ENCODE peak calls at places on chromosomes 16 and 17, in six cellular contexts. One of them, this sample, is unnamed.

GRCh38 chr17:41965694-41966375 is 760 bp upstream of the CNP start:
- DNase-seq in IMR-90: peak; percentile 38
- DNase-seq in transverse colon: peak; percentile 88
- DNase-seq in heart left ventricle: no peak
- DNase-seq in cardiac muscle cell: peak; percentile 43
- DNase-seq in esophagus squamous epithelium: no peak
- DNase-seq in this sample: no peak

GRCh38 chr17:3916013-3916696 is at the start of gene P2RX1:
- DNase-seq in IMR-90: no peak
- DNase-seq in transverse colon: peak; percentile 79
- DNase-seq in heart left ventricle: no peak
- DNase-seq in cardiac muscle cell: peak; percentile 84
- DNase-seq in esophagus squamous epithelium: no peak
- DNase-seq in this sample: no peak

GRCh38 chr17:71438631-71439146 is 682.1 kb upstream of the SOX9 start:
- DNase-seq in IMR-90: peak; percentile 98
- DNase-seq in transverse colon: no peak
- DNase-seq in heart left ventricle: no peak
- DNase-seq in cardiac muscle cell: peak; percentile 80
- DNase-seq in esophagus squamous epithelium: no peak
- DNase-seq in this sample: no peak

GRCh38 chr17:35768796-35769195 is 8.1 kb downstream of the C17orf50 start:
- DNase-seq in IMR-90: no peak
- DNase-seq in transverse colon: no peak
- DNase-seq in heart left ventricle: no peak
- DNase-seq in cardiac muscle cell: no peak
- DNase-seq in esophagus squamous epithelium: no peak
- DNase-seq in this sample: no peak

GRCh38 chr17:80063815-80064585 is 27.6 kb downstream of the CCDC40 start:
- DNase-seq in IMR-90: peak; percentile 80
- DNase-seq in transverse colon: peak; percentile 56
- DNase-seq in heart left ventricle: peak; percentile 56
- DNase-seq in cardiac muscle cell: peak; percentile 76
- DNase-seq in esophagus squamous epithelium: no peak
- DNase-seq in this sample: no peak

GRCh38 chr16:50311891-50312501 is 45.6 kb downstream of the ADCY7 start:
- DNase-seq in IMR-90: no peak
- DNase-seq in transverse colon: no peak
- DNase-seq in heart left ventricle: no peak
- DNase-seq in cardiac muscle cell: no peak
- DNase-seq in esophagus squamous epithelium: no peak
- DNase-seq in this sample: no peak

GRCh38 chr16:75861981-75862380 is 135.7 kb upstream of the CPHXL start:
- DNase-seq in IMR-90: no peak
- DNase-seq in transverse colon: no peak
- DNase-seq in heart left ventricle: no peak
- DNase-seq in cardiac muscle cell: no peak
- DNase-seq in esophagus squamous epithelium: no peak
- DNase-seq in this sample: no peak

GRCh38 chr16:47057631-47057996 is 84.1 kb upstream of the DNAJA2 start:
- DNase-seq in IMR-90: no peak
- DNase-seq in transverse colon: no peak
- DNase-seq in heart left ventricle: no peak
- DNase-seq in cardiac muscle cell: peak; percentile 22
- DNase-seq in esophagus squamous epithelium: no peak
- DNase-seq in this sample: no peak

GRCh38 chr17:53353919-53354351 is 468.8 kb upstream of the KIF2B start:
- DNase-seq in IMR-90: no peak
- DNase-seq in transverse colon: peak; percentile 22
- DNase-seq in heart left ventricle: no peak
- DNase-seq in cardiac muscle cell: peak; percentile 6
- DNase-seq in esophagus squamous epithelium: no peak
- DNase-seq in this sample: no peak

GRCh38 chr17:66351053-66351452 is 48.6 kb downstream of the PRKCA start:
- DNase-seq in IMR-90: no peak
- DNase-seq in transverse colon: peak; percentile 83
- DNase-seq in heart left ventricle: peak; percentile 27
- DNase-seq in cardiac muscle cell: no peak
- DNase-seq in esophagus squamous epithelium: no peak
- DNase-seq in this sample: no peak

GRCh38 chr16:11060364-11060763 is 116.0 kb downstream of the CLEC16A start:
- DNase-seq in IMR-90: no peak
- DNase-seq in transverse colon: no peak
- DNase-seq in heart left ventricle: no peak
- DNase-seq in cardiac muscle cell: no peak
- DNase-seq in esophagus squamous epithelium: no peak
- DNase-seq in this sample: no peak

GRCh38 chr17:77296769-77297409 is 156.1 kb downstream of the SEC14L1 start:
- DNase-seq in IMR-90: no peak
- DNase-seq in transverse colon: no peak
- DNase-seq in heart left ventricle: no peak
- DNase-seq in cardiac muscle cell: no peak
- DNase-seq in esophagus squamous epithelium: no peak
- DNase-seq in this sample: no peak

GRCh38 chr17:12691173-12691572 is 25.5 kb downstream of the MYOCD start:
- DNase-seq in IMR-90: peak; percentile 53
- DNase-seq in transverse colon: no peak
- DNase-seq in heart left ventricle: no peak
- DNase-seq in cardiac muscle cell: peak; percentile 7
- DNase-seq in esophagus squamous epithelium: no peak
- DNase-seq in this sample: no peak

GRCh38 chr17:35898283-35899070 is 18.3 kb upstream of the CCL5 start:
- DNase-seq in IMR-90: no peak
- DNase-seq in transverse colon: peak; percentile 40
- DNase-seq in heart left ventricle: peak; percentile 53
- DNase-seq in cardiac muscle cell: peak; percentile 45
- DNase-seq in esophagus squamous epithelium: no peak
- DNase-seq in this sample: no peak

GRCh38 chr17:77501751-77502625 is 361.2 kb downstream of the SEC14L1 start:
- DNase-seq in IMR-90: no peak
- DNase-seq in transverse colon: peak; percentile 5
- DNase-seq in heart left ventricle: peak; percentile 25
- DNase-seq in cardiac muscle cell: no peak
- DNase-seq in esophagus squamous epithelium: no peak
- DNase-seq in this sample: no peak

GRCh38 chr16:20944861-20945390 is 44.4 kb downstream of the LYRM1 start:
- DNase-seq in IMR-90: peak; percentile 16
- DNase-seq in transverse colon: no peak
- DNase-seq in heart left ventricle: no peak
- DNase-seq in cardiac muscle cell: peak; percentile 52
- DNase-seq in esophagus squamous epithelium: no peak
- DNase-seq in this sample: no peak

GRCh38 chr17:81727324-81728031 is 15.4 kb downstream of the SLC25A10 start:
- DNase-seq in IMR-90: no peak
- DNase-seq in transverse colon: peak; percentile 78
- DNase-seq in heart left ventricle: no peak
- DNase-seq in cardiac muscle cell: no peak
- DNase-seq in esophagus squamous epithelium: no peak
- DNase-seq in this sample: no peak

GRCh38 chr17:77433385-77434135 is 292.8 kb downstream of the SEC14L1 start:
- DNase-seq in IMR-90: peak; percentile 82
- DNase-seq in transverse colon: no peak
- DNase-seq in heart left ventricle: peak; percentile 77
- DNase-seq in cardiac muscle cell: peak; percentile 79
- DNase-seq in esophagus squamous epithelium: no peak
- DNase-seq in this sample: no peak

GRCh38 chr17:34383225-34383615 is 20.2 kb upstream of the CCL1 start:
- DNase-seq in IMR-90: no peak
- DNase-seq in transverse colon: no peak
- DNase-seq in heart left ventricle: no peak
- DNase-seq in cardiac muscle cell: no peak
- DNase-seq in esophagus squamous epithelium: no peak
- DNase-seq in this sample: no peak

GRCh38 chr17:76000016-76000754 is 470 bp upstream of the CDK3 start:
- DNase-seq in IMR-90: peak; percentile 16
- DNase-seq in transverse colon: peak; percentile 81
- DNase-seq in heart left ventricle: peak; percentile 30
- DNase-seq in cardiac muscle cell: peak; percentile 43
- DNase-seq in esophagus squamous epithelium: no peak
- DNase-seq in this sample: peak; percentile 46

GRCh38 chr17:63433746-63434591 is 12.1 kb downstream of the CYB561 start:
- DNase-seq in IMR-90: peak; percentile 92
- DNase-seq in transverse colon: peak; percentile 49
- DNase-seq in heart left ventricle: peak; percentile 89
- DNase-seq in cardiac muscle cell: peak; percentile 96
- DNase-seq in esophagus squamous epithelium: no peak
- DNase-seq in this sample: no peak

GRCh38 chr17:42288985-42289862 is 926 bp downstream of the STAT5A start:
- DNase-seq in IMR-90: no peak
- DNase-seq in transverse colon: peak; percentile 68
- DNase-seq in heart left ventricle: no peak
- DNase-seq in cardiac muscle cell: no peak
- DNase-seq in esophagus squamous epithelium: no peak
- DNase-seq in this sample: no peak

GRCh38 chr17:4902540-4902939 is 358 bp downstream of the CHRNE start:
- DNase-seq in IMR-90: no peak
- DNase-seq in transverse colon: no peak
- DNase-seq in heart left ventricle: no peak
- DNase-seq in cardiac muscle cell: no peak
- DNase-seq in esophagus squamous epithelium: no peak
- DNase-seq in this sample: no peak

GRCh38 chr17:58305626-58306025 is 23.0 kb downstream of the TSPOAP1 start:
- DNase-seq in IMR-90: no peak
- DNase-seq in transverse colon: no peak
- DNase-seq in heart left ventricle: no peak
- DNase-seq in cardiac muscle cell: no peak
- DNase-seq in esophagus squamous epithelium: no peak
- DNase-seq in this sample: no peak

GRCh38 chr17:2022647-2023046 is 2.5 kb downstream of the RTN4RL1 start:
- DNase-seq in IMR-90: no peak
- DNase-seq in transverse colon: no peak
- DNase-seq in heart left ventricle: no peak
- DNase-seq in cardiac muscle cell: no peak
- DNase-seq in esophagus squamous epithelium: no peak
- DNase-seq in this sample: no peak

GRCh38 chr16:74731853-74732477 is 31.3 kb upstream of the MLKL start:
- DNase-seq in IMR-90: no peak
- DNase-seq in transverse colon: no peak
- DNase-seq in heart left ventricle: no peak
- DNase-seq in cardiac muscle cell: no peak
- DNase-seq in esophagus squamous epithelium: no peak
- DNase-seq in this sample: no peak

GRCh38 chr16:73173396-73173795 is 125.5 kb upstream of the ZFHX3 start:
- DNase-seq in IMR-90: no peak
- DNase-seq in transverse colon: no peak
- DNase-seq in heart left ventricle: peak; percentile 39
- DNase-seq in cardiac muscle cell: no peak
- DNase-seq in esophagus squamous epithelium: no peak
- DNase-seq in this sample: no peak
- H3K4me3 ChIP-seq in IMR-90: no peak overlapping the region
- H3K4me3 ChIP-seq in transverse colon: no peak overlapping the region
- H3K4me3 ChIP-seq in heart left ventricle: peak overlapping the region; percentile 19
- H3K4me3 ChIP-seq in cardiac muscle cell: no peak overlapping the region
- H3K4me3 ChIP-seq in esophagus squamous epithelium: no peak overlapping the region
- H3K4me3 ChIP-seq in this sample: no peak overlapping the region

GRCh38 chr17:39697961-39698360 is 1.9 kb upstream of the ERBB2 start:
- DNase-seq in IMR-90: no peak
- DNase-seq in transverse colon: no peak
- DNase-seq in heart left ventricle: no peak
- DNase-seq in cardiac muscle cell: no peak
- DNase-seq in esophagus squamous epithelium: no peak
- DNase-seq in this sample: no peak

GRCh38 chr17:39701784-39702422 is 2.0 kb downstream of the ERBB2 start:
- DNase-seq in IMR-90: no peak
- DNase-seq in transverse colon: no peak
- DNase-seq in heart left ventricle: no peak
- DNase-seq in cardiac muscle cell: no peak
- DNase-seq in esophagus squamous epithelium: no peak
- DNase-seq in this sample: no peak

GRCh38 chr17:39700148-39700987 is 504 bp downstream of the ERBB2 start:
- DNase-seq in IMR-90: peak; percentile 7
- DNase-seq in transverse colon: no peak
- DNase-seq in heart left ventricle: no peak
- DNase-seq in cardiac muscle cell: peak; percentile 32
- DNase-seq in esophagus squamous epithelium: no peak
- DNase-seq in this sample: no peak

GRCh38 chr17:39701012-39701783 is 1.3 kb downstream of the ERBB2 start:
- DNase-seq in IMR-90: no peak
- DNase-seq in transverse colon: peak; percentile 88
- DNase-seq in heart left ventricle: no peak
- DNase-seq in cardiac muscle cell: no peak
- DNase-seq in esophagus squamous epithelium: no peak
- DNase-seq in this sample: no peak

DNA sequence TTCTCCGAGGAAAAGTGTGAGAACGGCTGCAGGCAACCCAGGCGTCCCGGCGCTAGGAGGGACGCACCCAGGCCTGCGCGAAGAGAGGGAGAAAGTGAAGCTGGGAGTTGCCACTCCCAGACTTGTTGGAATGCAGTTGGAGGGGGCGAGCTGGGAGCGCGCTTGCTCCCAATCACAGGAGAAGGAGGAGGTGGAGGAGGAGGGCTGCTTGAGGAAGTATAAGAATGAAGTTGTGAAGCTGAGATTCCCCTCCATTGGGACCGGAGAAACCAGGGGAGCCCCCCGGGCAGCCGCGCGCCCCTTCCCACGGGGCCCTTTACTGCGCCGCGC is at the start of gene ERBB2:
- DNase-seq in IMR-90: peak; percentile 73
- DNase-seq in transverse colon: peak; percentile 88
- DNase-seq in heart left ventricle: peak; percentile 78
- DNase-seq in cardiac muscle cell: peak; percentile 82
- DNase-seq in esophagus squamous epithelium: no peak
- DNase-seq in this sample: peak; percentile 65
- H3K4me3 ChIP-seq in IMR-90: peak within 1 kb of the TSS; percentile 90
- H3K4me3 ChIP-seq in transverse colon: peak within 1 kb of the TSS; percentile 67
- H3K4me3 ChIP-seq in heart left ventricle: peak within 1 kb of the TSS; percentile 91
- H3K4me3 ChIP-seq in cardiac muscle cell: peak within 1 kb of the TSS; percentile 66
- H3K4me3 ChIP-seq in esophagus squamous epithelium: peak within 1 kb of the TSS; percentile 86
- H3K4me3 ChIP-seq in this sample: peak within 1 kb of the TSS; percentile 69

GRCh38 chr17:78722101-78722761 is 59.8 kb downstream of the CYTH1 start:
- DNase-seq in IMR-90: no peak
- DNase-seq in transverse colon: peak; percentile 63
- DNase-seq in heart left ventricle: no peak
- DNase-seq in cardiac muscle cell: no peak
- DNase-seq in esophagus squamous epithelium: no peak
- DNase-seq in this sample: no peak
- H3K4me3 ChIP-seq in IMR-90: no peak overlapping the region
- H3K4me3 ChIP-seq in transverse colon: no peak overlapping the region
- H3K4me3 ChIP-seq in heart left ventricle: peak overlapping the region; percentile 43
- H3K4me3 ChIP-seq in cardiac muscle cell: peak overlapping the region; percentile 33
- H3K4me3 ChIP-seq in esophagus squamous epithelium: no peak overlapping the region
- H3K4me3 ChIP-seq in this sample: no peak overlapping the region

GRCh38 chr16:12802048-12802447 is 1.6 kb downstream of the CPPED1 start:
- DNase-seq in IMR-90: no peak
- DNase-seq in transverse colon: no peak
- DNase-seq in heart left ventricle: no peak
- DNase-seq in cardiac muscle cell: no peak
- DNase-seq in esophagus squamous epithelium: no peak
- DNase-seq in this sample: no peak

GRCh38 chr16:12804395-12804794 is 708 bp upstream of the CPPED1 start:
- DNase-seq in IMR-90: no peak
- DNase-seq in transverse colon: no peak
- DNase-seq in heart left ventricle: no peak
- DNase-seq in cardiac muscle cell: no peak
- DNase-seq in esophagus squamous epithelium: no peak
- DNase-seq in this sample: no peak

GRCh38 chr16:12803203-12804093 is at the start of gene CPPED1:
- DNase-seq in IMR-90: peak; percentile 80
- DNase-seq in transverse colon: peak; percentile 94
- DNase-seq in heart left ventricle: peak; percentile 97
- DNase-seq in cardiac muscle cell: peak; percentile 95
- DNase-seq in esophagus squamous epithelium: peak; percentile 82
- DNase-seq in this sample: peak; percentile 85

GRCh38 chr16:12802661-12803060 is 1.0 kb downstream of the CPPED1 start:
- DNase-seq in IMR-90: no peak
- DNase-seq in transverse colon: no peak
- DNase-seq in heart left ventricle: no peak
- DNase-seq in cardiac muscle cell: no peak
- DNase-seq in esophagus squamous epithelium: no peak
- DNase-seq in this sample: no peak

GRCh38 chr16:12805091-12805490 is 1.4 kb upstream of the CPPED1 start:
- DNase-seq in IMR-90: no peak
- DNase-seq in transverse colon: no peak
- DNase-seq in heart left ventricle: no peak
- DNase-seq in cardiac muscle cell: no peak
- DNase-seq in esophagus squamous epithelium: no peak
- DNase-seq in this sample: no peak
- H3K4me3 ChIP-seq in IMR-90: no peak overlapping the region
- H3K4me3 ChIP-seq in transverse colon: no peak overlapping the region
- H3K4me3 ChIP-seq in heart left ventricle: no peak overlapping the region
- H3K4me3 ChIP-seq in cardiac muscle cell: no peak overlapping the region
- H3K4me3 ChIP-seq in esophagus squamous epithelium: no peak overlapping the region
- H3K4me3 ChIP-seq in this sample: no peak overlapping the region

This sample was measured in NT2/D1.